ENCODE peak calls at places on chromosome 1, in nine cellular contexts. Q is GM12892, F is SK-N-MC, R is stomach, D is sigmoid colon, K is SK-N-SH, P is prostate gland, A is Panc1, L is suprapubic skin. T is an unnamed sample.

GRCh38 chr1:32623775-32624174 is 26.6 kb downstream of the ZBTB8OS start:
- DNase-seq in F (no peak), R (no peak), D (no peak), K (no peak), L (no peak), Q (no peak), A (no peak), P (no peak), T (no peak)

GRCh38 chr1:227805606-227806197 is 9.8 kb upstream of the PRSS38 start:
- DNase-seq in P (no peak), D (no peak), A (peak), F (no peak), Q (no peak), R (no peak), L (no peak), K (no peak), T (no peak)

GRCh38 chr1:237042892-237043576 is 1.1 kb downstream of the RYR2 start:
- DNase-seq in P (no peak), D (no peak), R (no peak), Q (no peak), L (no peak), K (peak), F (no peak), A (no peak), T (peak)

GRCh38 chr1:15959847-15960446 is 16.0 kb downstream of the ZBTB17 start:
- DNase-seq in P (no peak), R (no peak), Q (no peak), F (no peak), L (no peak), D (no peak), A (no peak), K (peak), T (no peak)

GRCh38 chr1:15156807-15157380 is 3.3 kb downstream of the TMEM51 start:
- DNase-seq in R (no peak), F (no peak), L (no peak), P (no peak), A (no peak), K (no peak), Q (no peak), D (peak), T (no peak)

GRCh38 chr1:12053752-12054548 is 9.2 kb upstream of the TNFRSF8 start:
- DNase-seq in D (no peak), Q (no peak), F (no peak), A (no peak), L (no peak), P (no peak), K (no peak), R (no peak), T (no peak)

GRCh38 chr1:25861316-25862286 is 2.3 kb upstream of the AUNIP start:
- DNase-seq in P (no peak), Q (no peak), D (no peak), K (no peak), R (no peak), F (no peak), L (no peak), A (no peak), T (no peak)

GRCh38 chr1:41418868-41419583 is 57.8 kb downstream of the FOXO6 start:
- DNase-seq in Q (no peak), D (peak), K (no peak), A (peak), F (no peak), P (peak), R (peak), L (peak), T (no peak)

GRCh38 chr1:112141923-112142322 is 152.5 kb upstream of the KCND3 start:
- DNase-seq in P (no peak), F (no peak), R (no peak), L (no peak), A (no peak), K (no peak), Q (no peak), D (no peak), T (no peak)

GRCh38 chr1:24544239-24544638 is 11.6 kb upstream of the NCMAP start:
- DNase-seq in R (no peak), K (no peak), F (no peak), P (no peak), L (no peak), Q (no peak), D (no peak), A (no peak), T (no peak)

GRCh38 chr1:201349091-201349490 is 28.4 kb downstream of the TNNT2 start:
- DNase-seq in D (no peak), A (no peak), L (peak), F (no peak), Q (no peak), P (no peak), K (no peak), R (no peak), T (no peak)

GRCh38 chr1:115505157-115505571 is 136.6 kb upstream of the VANGL1 start:
- DNase-seq in P (no peak), F (no peak), L (no peak), Q (no peak), A (no peak), D (no peak), K (no peak), R (no peak), T (no peak)

GRCh38 chr1:240254778-240255291 is 163.2 kb downstream of the FMN2 start:
- DNase-seq in L (no peak), P (no peak), A (no peak), F (no peak), Q (no peak), K (no peak), D (no peak), R (no peak), T (no peak)

GRCh38 chr1:234999513-234999940 is 129.1 kb downstream of the TOMM20 start:
- DNase-seq in A (no peak), L (no peak), P (no peak), Q (no peak), D (peak), F (no peak), K (no peak), R (no peak), T (no peak)

GRCh38 chr1:218866507-218866906 is 307.2 kb upstream of the LYPLAL1 start:
- DNase-seq in F (no peak), A (no peak), K (no peak), P (no peak), D (no peak), L (no peak), R (no peak), Q (no peak), T (no peak)

GRCh38 chr1:114322726-114323125 is 169.1 kb upstream of the SYT6 start:
- DNase-seq in L (no peak), P (no peak), F (no peak), Q (no peak), A (no peak), D (no peak), K (no peak), R (no peak), T (no peak)

GRCh38 chr1:87200875-87201638 is 127.6 kb upstream of the LMO4 start:
- DNase-seq in P (no peak), Q (no peak), K (no peak), F (no peak), R (no peak), D (no peak), A (no peak), L (no peak), T (no peak)

GRCh38 chr1:41241748-41242644 is at the start of gene SCMH1:
- DNase-seq in Q (peak), L (peak), K (peak), A (no peak), R (peak), P (peak), D (peak), F (no peak), T (peak)

GRCh38 chr1:79497193-79497773 is 490.8 kb upstream of the ADGRL4 start:
- DNase-seq in A (peak), Q (no peak), R (no peak), D (no peak), L (no peak), P (no peak), F (peak), K (peak), T (peak)

GRCh38 chr1:111745670-111746613 is 6.7 kb upstream of the INKA2 start:
- DNase-seq in F (no peak), D (peak), K (no peak), A (no peak), L (no peak), P (no peak), Q (no peak), R (no peak), T (no peak)

GRCh38 chr1:171355727-171356126 is 41.7 kb downstream of the FMO4 start:
- DNase-seq in F (no peak), Q (no peak), D (no peak), R (no peak), A (no peak), L (no peak), K (no peak), P (no peak), T (no peak)

DNA sequence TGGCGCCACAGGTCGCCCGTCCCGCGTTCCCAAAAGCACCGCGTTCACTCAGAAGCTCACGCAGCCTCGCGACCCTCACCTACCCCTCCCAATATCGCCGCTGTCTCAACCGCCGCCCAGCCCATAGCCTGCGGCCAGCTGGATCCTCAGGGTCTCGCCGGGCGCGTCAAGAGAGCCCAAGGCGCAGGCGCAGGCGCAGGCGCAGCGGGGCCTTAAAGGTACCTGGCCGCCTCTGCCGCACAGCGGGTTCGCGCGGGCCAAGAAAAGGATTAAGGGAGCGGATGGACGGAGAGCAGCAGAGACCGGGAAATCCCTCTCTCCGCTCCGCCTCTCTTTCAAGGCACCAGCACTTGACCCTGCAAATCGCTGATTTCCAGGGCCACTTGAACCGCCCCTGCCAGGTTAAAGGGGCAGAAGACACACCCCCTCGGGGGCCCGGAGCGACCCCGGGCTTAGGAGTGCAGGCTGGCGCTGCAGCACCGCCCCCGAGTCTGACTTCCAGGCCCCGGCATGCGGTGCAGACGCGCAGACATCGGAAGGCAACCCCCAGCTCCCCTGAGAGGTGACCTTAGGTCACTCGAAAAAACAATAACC is at the start of gene NBPF20:
- DNase-seq in K (peak), D (peak), L (peak), A (no peak), F (no peak), Q (peak), R (peak), P (peak), T (peak)
- TF ChIP-seq POLR2AphosphoS5 in K (no peak), D (peak), L (no peak), A (peak), F (peak), Q (no peak), R (peak), P (peak), T (no peak)

DNA sequence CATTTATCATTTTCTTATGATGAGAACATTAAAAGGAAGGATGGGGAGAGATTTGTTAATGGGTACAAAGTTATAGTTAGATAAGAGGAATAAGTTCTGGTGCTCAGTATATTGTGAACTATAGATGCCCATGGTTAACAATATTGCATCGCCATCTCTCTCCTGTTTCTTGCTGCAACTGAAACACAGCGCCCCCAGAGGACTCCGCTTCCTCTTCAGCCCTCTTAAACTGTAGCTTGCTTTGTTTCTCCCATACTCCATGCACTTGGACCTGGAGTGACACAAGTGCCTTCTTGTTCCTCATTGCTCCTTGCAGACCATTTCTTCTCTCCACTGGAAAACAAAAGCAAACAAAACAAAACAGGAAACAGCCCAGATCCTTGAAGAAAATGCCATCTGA is 70.1 kb upstream of the NTPCR start:
- DNase-seq in L (no peak), A (no peak), Q (no peak), R (peak), D (no peak), K (peak), F (no peak), P (no peak), T (no peak)
- TF ChIP-seq POLR2AphosphoS5 in L (no peak), A (no peak), Q (no peak), R (no peak), D (no peak), K (no peak), F (no peak), P (no peak), T (no peak)

GRCh38 chr1:198681831-198682756 is 43.3 kb downstream of the PTPRC start:
- DNase-seq in L (peak), R (peak), P (peak), Q (no peak), K (peak), D (peak), A (no peak), F (peak), T (peak)
- TF ChIP-seq POLR2AphosphoS5 in L (no peak), R (peak), P (peak), Q (peak), K (peak), D (peak), A (no peak), F (peak), T (peak)

GRCh38 chr1:94246692-94247145 is 9.3 kb upstream of the ARHGAP29 start:
- DNase-seq in F (no peak), A (no peak), P (no peak), Q (no peak), D (no peak), K (peak), R (no peak), L (no peak), T (no peak)
- TF ChIP-seq POLR2AphosphoS5 in F (no peak), A (peak), P (no peak), Q (no peak), D (no peak), K (no peak), R (no peak), L (no peak), T (no peak)

GRCh38 chr1:244349581-244350001 is 102.1 kb downstream of the ADSS2 start:
- DNase-seq in Q (no peak), R (no peak), F (no peak), A (no peak), P (no peak), L (no peak), D (no peak), K (no peak), T (no peak)

GRCh38 chr1:244349103-244349531 is 102.6 kb downstream of the ADSS2 start:
- DNase-seq in F (no peak), Q (no peak), K (no peak), L (no peak), P (no peak), D (peak), A (no peak), R (no peak), T (no peak)

GRCh38 chr1:244346972-244347618 is 104.6 kb downstream of the ADSS2 start:
- DNase-seq in P (no peak), K (no peak), R (no peak), D (no peak), L (no peak), A (no peak), Q (no peak), F (no peak), T (no peak)

GRCh38 chr1:244350027-244350426 is 101.7 kb downstream of the ADSS2 start:
- DNase-seq in F (no peak), R (no peak), K (no peak), D (no peak), P (no peak), Q (no peak), A (no peak), L (no peak), T (no peak)

GRCh38 chr1:244347942-244348341 is 103.8 kb downstream of the ADSS2 start:
- DNase-seq in F (no peak), R (no peak), P (peak), K (no peak), D (no peak), Q (no peak), A (no peak), L (no peak), T (no peak)
- TF ChIP-seq POLR2AphosphoS5 in F (no peak), R (no peak), P (peak), K (no peak), D (no peak), Q (no peak), A (no peak), L (no peak), T (no peak)

GRCh38 chr1:210715072-210715471 is 386.4 kb downstream of the HHAT start:
- DNase-seq in A (no peak), R (no peak), L (no peak), Q (no peak), P (no peak), D (no peak), K (no peak), F (no peak), T (no peak)
- TF ChIP-seq POLR2AphosphoS5 in A (no peak), R (no peak), L (no peak), Q (no peak), P (no peak), D (no peak), K (no peak), F (no peak), T (no peak)

GRCh38 chr1:155940531-155940992 is 876 bp upstream of the RXFP4 start:
- DNase-seq in D (no peak), P (no peak), L (no peak), Q (no peak), A (peak), R (peak), K (peak), F (no peak), T (no peak)
- TF ChIP-seq POLR2AphosphoS5 in D (no peak), P (no peak), L (no peak), Q (no peak), A (no peak), R (peak), K (peak), F (no peak), T (no peak)

GRCh38 chr1:50425376-50426107 is 2.3 kb upstream of the DMRTA2 start:
- DNase-seq in R (no peak), F (no peak), Q (no peak), L (no peak), P (no peak), A (no peak), K (peak), D (no peak), T (no peak)
- TF ChIP-seq POLR2AphosphoS5 in R (no peak), F (no peak), Q (no peak), L (no peak), P (no peak), A (no peak), K (no peak), D (no peak), T (no peak)

DNA sequence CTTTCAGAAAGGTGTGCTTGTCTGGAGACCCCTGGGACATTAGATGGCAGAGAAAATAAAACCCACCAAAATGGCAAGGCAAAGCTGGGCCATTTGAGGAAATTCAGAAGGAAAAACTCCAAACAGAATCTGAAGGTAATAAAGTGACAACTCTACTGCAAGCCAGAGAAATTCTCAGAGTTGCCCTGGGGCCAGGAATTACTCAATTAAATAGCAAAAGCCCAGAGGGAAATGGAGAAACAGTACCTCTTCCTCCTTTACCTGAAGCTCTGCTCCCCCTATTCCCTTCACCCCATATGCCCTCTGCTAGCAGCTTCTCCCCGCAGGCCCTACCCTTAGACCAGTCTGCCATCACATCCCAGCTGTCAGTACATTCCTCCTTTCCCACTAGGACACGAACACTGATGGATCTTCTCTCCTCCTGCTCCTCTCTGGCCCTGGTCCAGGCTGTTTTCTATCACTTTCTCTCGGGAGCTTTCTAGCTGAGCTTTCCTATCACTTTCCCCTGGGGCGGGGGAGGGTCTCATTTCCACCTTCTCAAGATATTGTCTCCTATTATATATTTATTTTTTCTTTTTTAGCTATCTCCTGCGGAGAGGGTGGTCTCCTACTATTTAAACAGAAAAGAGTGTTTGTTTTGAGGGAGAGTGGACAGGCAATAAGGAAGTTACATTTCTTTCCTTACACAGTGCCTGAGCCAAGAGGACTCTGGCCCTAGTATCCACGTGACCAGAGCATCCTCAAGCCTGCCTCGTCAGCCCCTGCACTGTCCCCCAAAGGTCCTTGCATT is 47.7 kb upstream of the RBM15 start:
- DNase-seq in L (no peak), R (no peak), Q (no peak), F (no peak), K (no peak), A (no peak), D (no peak), P (no peak), T (no peak)
- TF ChIP-seq POLR2AphosphoS5 in L (no peak), R (no peak), Q (no peak), F (no peak), K (no peak), A (no peak), D (no peak), P (no peak), T (no peak)

DNA sequence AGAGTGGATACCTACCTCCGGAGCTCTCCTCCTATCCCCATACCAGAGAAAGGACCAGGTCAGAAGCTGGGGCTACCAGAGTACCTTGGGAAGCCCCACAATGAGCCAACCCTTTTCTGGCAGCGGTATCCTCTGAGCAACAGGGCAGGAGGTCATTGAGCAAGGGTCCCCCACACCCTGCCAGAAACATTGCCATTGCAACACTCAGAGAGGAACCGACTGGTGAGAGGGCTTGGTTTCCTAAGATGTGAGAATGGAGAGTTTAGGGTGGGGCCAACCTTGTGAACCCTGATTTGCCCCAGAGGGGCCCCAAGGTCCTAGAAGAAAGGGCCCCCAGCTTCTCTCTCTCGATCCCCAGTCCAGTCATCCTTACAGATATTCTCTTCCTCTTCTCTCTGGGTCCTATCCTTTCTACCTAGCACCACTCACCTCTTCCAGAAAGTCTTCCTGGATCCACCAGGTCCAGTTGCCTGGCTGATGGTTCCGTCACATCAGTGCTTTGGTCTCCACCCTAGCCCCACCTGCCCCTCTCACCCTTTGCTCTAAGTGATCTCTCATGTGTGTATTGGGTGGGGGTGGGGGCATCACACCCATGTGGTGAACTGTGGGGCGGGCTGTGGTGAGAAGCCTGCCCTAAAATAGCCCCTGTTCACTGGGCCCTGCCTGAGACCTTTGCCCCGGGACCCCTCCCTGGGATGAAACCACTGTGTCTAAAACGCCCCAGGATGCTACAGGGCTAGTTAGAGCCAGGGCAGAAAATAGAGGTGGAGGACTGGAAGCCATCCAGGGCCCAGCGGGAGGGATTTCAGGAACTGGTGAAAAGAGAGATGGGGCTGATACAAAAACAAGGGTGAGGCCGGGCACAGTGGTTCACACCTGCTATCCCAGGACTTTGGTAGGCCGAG is 8.7 kb downstream of the FGR start:
- DNase-seq in D (no peak), A (no peak), F (no peak), R (no peak), L (peak), K (no peak), Q (no peak), P (no peak), T (no peak)
- TF ChIP-seq POLR2AphosphoS5 in D (peak), A (no peak), F (no peak), R (no peak), L (no peak), K (no peak), Q (no peak), P (no peak), T (peak)